ENCODE peak calls at places on chromosomes 6 and 20, in four cellular contexts. One of them, this sample, is unnamed.
A peak's percentile ranks its signal among the peaks of the same experiment; 100 is the strongest.

GRCh38 chr6:82957171-82957894 is 108.3 kb downstream of the UBE3D start:
- DNase-seq in bronchial epithelial cell: no peak
- DNase-seq in A549: no peak
- DNase-seq in ascending aorta: no peak
- DNase-seq in this sample: no peak

GRCh38 chr6:143100429-143100828 is 39.7 kb downstream of the AIG1 start:
- DNase-seq in A549: no peak
- DNase-seq in ascending aorta: no peak
- DNase-seq in bronchial epithelial cell: no peak
- DNase-seq in this sample: no peak

GRCh38 chr6:107082045-107082444 is 33.3 kb downstream of the BEND3 start:
- DNase-seq in bronchial epithelial cell: peak; percentile 76
- DNase-seq in ascending aorta: no peak
- DNase-seq in A549: peak; percentile 11
- DNase-seq in this sample: no peak

GRCh38 chr6:80321011-80321410 is 214.5 kb downstream of the BCKDHB start:
- DNase-seq in A549: no peak
- DNase-seq in bronchial epithelial cell: no peak
- DNase-seq in ascending aorta: no peak
- DNase-seq in this sample: no peak

GRCh38 chr6:34366639-34366921 is 25.9 kb downstream of the NUDT3 start:
- DNase-seq in A549: no peak
- DNase-seq in bronchial epithelial cell: no peak
- DNase-seq in ascending aorta: no peak
- DNase-seq in this sample: no peak

GRCh38 chr6:43405354-43405753 is 22.0 kb upstream of the ABCC10 start:
- DNase-seq in bronchial epithelial cell: peak; percentile 76
- DNase-seq in ascending aorta: no peak
- DNase-seq in A549: no peak
- DNase-seq in this sample: no peak

GRCh38 chr6:47247227-47247797 is 62.4 kb downstream of the TNFRSF21 start:
- DNase-seq in bronchial epithelial cell: peak; percentile 23
- DNase-seq in A549: no peak
- DNase-seq in ascending aorta: no peak
- DNase-seq in this sample: no peak

GRCh38 chr6:35728663-35729348 is 8.0 kb upstream of the ARMC12 start:
- DNase-seq in ascending aorta: peak; percentile 73
- DNase-seq in A549: no peak
- DNase-seq in bronchial epithelial cell: peak; percentile 59
- DNase-seq in this sample: no peak

GRCh38 chr6:6856538-6857523 is 250.9 kb upstream of the RREB1 start:
- DNase-seq in A549: peak; percentile 33
- DNase-seq in bronchial epithelial cell: peak; percentile 95
- DNase-seq in ascending aorta: peak; percentile 75
- DNase-seq in this sample: no peak

GRCh38 chr6:41159415-41160082 is 3.4 kb downstream of the TREM2 start:
- DNase-seq in ascending aorta: no peak
- DNase-seq in bronchial epithelial cell: peak; percentile 76
- DNase-seq in A549: no peak
- DNase-seq in this sample: no peak

GRCh38 chr6:11622156-11622555 is 84.6 kb downstream of the TMEM170B start:
- DNase-seq in bronchial epithelial cell: no peak
- DNase-seq in A549: no peak
- DNase-seq in ascending aorta: no peak
- DNase-seq in this sample: no peak

GRCh38 chr6:11616200-11616611 is 78.7 kb downstream of the TMEM170B start:
- DNase-seq in ascending aorta: no peak
- DNase-seq in bronchial epithelial cell: no peak
- DNase-seq in A549: no peak
- DNase-seq in this sample: no peak

GRCh38 chr6:11615214-11615602 is 77.7 kb downstream of the TMEM170B start:
- DNase-seq in ascending aorta: no peak
- DNase-seq in A549: no peak
- DNase-seq in bronchial epithelial cell: peak; percentile 67
- DNase-seq in this sample: no peak

GRCh38 chr6:11621119-11621518 is 83.6 kb downstream of the TMEM170B start:
- DNase-seq in bronchial epithelial cell: peak; percentile 12
- DNase-seq in ascending aorta: no peak
- DNase-seq in A549: no peak
- DNase-seq in this sample: no peak

GRCh38 chr6:11618533-11618932 is 81.0 kb downstream of the TMEM170B start:
- DNase-seq in bronchial epithelial cell: peak; percentile 33
- DNase-seq in A549: peak; percentile 46
- DNase-seq in ascending aorta: no peak
- DNase-seq in this sample: peak; percentile 27
- TF ChIP-seq CTCF in bronchial epithelial cell: peak; percentile 20
- TF ChIP-seq CTCF in A549: peak; percentile 28
- TF ChIP-seq CTCF in ascending aorta: no peak
- TF ChIP-seq CTCF in this sample: peak; percentile 46

GRCh38 chr6:52087498-52087999 is at the start of gene PKHD1:
- DNase-seq in ascending aorta: no peak
- DNase-seq in A549: no peak
- DNase-seq in bronchial epithelial cell: peak; percentile 54
- DNase-seq in this sample: no peak
- TF ChIP-seq CTCF in ascending aorta: no peak
- TF ChIP-seq CTCF in A549: peak; percentile 6
- TF ChIP-seq CTCF in bronchial epithelial cell: peak; percentile 58
- TF ChIP-seq CTCF in this sample: peak; percentile 40

GRCh38 chr6:16187185-16187584 is 51.2 kb upstream of the GMPR start:
- DNase-seq in A549: no peak
- DNase-seq in bronchial epithelial cell: no peak
- DNase-seq in ascending aorta: no peak
- DNase-seq in this sample: no peak
- TF ChIP-seq CTCF in A549: no peak
- TF ChIP-seq CTCF in bronchial epithelial cell: no peak
- TF ChIP-seq CTCF in ascending aorta: no peak
- TF ChIP-seq CTCF in this sample: no peak

GRCh38 chr6:17908831-17909230 is 78.6 kb downstream of the KIF13A start:
- DNase-seq in bronchial epithelial cell: peak; percentile 40
- DNase-seq in A549: peak; percentile 9
- DNase-seq in ascending aorta: no peak
- DNase-seq in this sample: no peak

GRCh38 chr6:17910178-17910577 is 77.3 kb downstream of the KIF13A start:
- DNase-seq in A549: no peak
- DNase-seq in bronchial epithelial cell: no peak
- DNase-seq in ascending aorta: no peak
- DNase-seq in this sample: no peak

GRCh38 chr6:17904491-17905120 is 82.8 kb downstream of the KIF13A start:
- DNase-seq in A549: no peak
- DNase-seq in bronchial epithelial cell: no peak
- DNase-seq in ascending aorta: no peak
- DNase-seq in this sample: no peak

GRCh38 chr6:17905611-17906592 is 81.5 kb downstream of the KIF13A start:
- DNase-seq in A549: peak; percentile 14
- DNase-seq in ascending aorta: no peak
- DNase-seq in bronchial epithelial cell: peak; percentile 78
- DNase-seq in this sample: no peak

DNA sequence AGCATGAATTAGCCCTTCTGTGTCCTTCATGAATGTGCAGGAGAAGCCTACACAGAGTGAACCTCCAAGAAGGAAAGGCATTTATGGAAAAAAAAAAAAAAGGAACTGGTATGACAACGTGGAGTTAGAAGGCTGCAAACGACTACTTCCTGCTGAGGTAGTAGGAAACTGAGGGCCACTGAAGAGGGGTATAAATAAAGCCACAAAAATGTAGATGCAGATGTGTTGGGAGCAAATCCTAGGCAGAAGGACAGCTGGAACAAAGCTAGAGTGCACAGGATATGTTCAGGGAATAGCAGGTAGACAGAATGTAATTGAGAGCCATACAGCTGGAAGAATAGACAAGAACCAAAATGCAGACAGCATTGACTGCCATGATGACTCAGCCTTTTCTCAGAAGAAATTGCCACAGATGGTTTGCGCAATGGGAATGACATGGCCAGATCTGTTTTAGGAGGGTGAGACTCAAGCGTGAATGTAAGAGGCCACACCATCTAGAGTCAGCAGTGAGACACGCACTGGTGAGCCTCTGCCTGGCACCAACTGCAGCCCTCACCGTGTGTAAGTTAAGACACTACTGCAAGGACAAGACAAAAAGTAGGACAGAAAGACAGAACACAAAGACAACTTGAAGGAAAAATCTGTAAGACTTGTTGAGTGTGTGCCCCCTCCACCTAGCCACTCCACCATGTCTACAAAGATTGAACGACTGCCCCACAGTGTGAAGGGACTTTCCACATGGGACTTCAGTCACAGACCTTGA is 79.8 kb downstream of the KIF13A start:
- DNase-seq in bronchial epithelial cell: peak; percentile 100
- DNase-seq in A549: peak; percentile 95
- DNase-seq in ascending aorta: peak; percentile 91
- DNase-seq in this sample: no peak
- TF ChIP-seq CTCF in bronchial epithelial cell: peak; percentile 48
- TF ChIP-seq CTCF in A549: peak; percentile 15
- TF ChIP-seq CTCF in ascending aorta: no peak
- TF ChIP-seq CTCF in this sample: no peak

GRCh38 chr6:113995632-113996031 is 24.7 kb upstream of the HDAC2 start:
- DNase-seq in A549: peak; percentile 58
- DNase-seq in ascending aorta: peak; percentile 82
- DNase-seq in bronchial epithelial cell: peak; percentile 37
- DNase-seq in this sample: no peak
- TF ChIP-seq CTCF in A549: no peak
- TF ChIP-seq CTCF in ascending aorta: no peak
- TF ChIP-seq CTCF in bronchial epithelial cell: no peak
- TF ChIP-seq CTCF in this sample: no peak

GRCh38 chr20:14333734-14334133 is 3.7 kb downstream of the FLRT3 start:
- DNase-seq in ascending aorta: no peak
- DNase-seq in A549: no peak
- DNase-seq in bronchial epithelial cell: no peak
- DNase-seq in this sample: no peak

GRCh38 chr20:14336667-14337066 is 745 bp downstream of the FLRT3 start:
- DNase-seq in A549: peak; percentile 68
- DNase-seq in bronchial epithelial cell: no peak
- DNase-seq in ascending aorta: no peak
- DNase-seq in this sample: no peak

GRCh38 chr20:14334306-14334930 is 3.0 kb downstream of the FLRT3 start:
- DNase-seq in bronchial epithelial cell: peak; percentile 72
- DNase-seq in A549: peak; percentile 71
- DNase-seq in ascending aorta: no peak
- DNase-seq in this sample: peak; percentile 30

GRCh38 chr20:14335122-14335521 is 2.3 kb downstream of the FLRT3 start:
- DNase-seq in A549: no peak
- DNase-seq in ascending aorta: no peak
- DNase-seq in bronchial epithelial cell: no peak
- DNase-seq in this sample: no peak

DNA sequence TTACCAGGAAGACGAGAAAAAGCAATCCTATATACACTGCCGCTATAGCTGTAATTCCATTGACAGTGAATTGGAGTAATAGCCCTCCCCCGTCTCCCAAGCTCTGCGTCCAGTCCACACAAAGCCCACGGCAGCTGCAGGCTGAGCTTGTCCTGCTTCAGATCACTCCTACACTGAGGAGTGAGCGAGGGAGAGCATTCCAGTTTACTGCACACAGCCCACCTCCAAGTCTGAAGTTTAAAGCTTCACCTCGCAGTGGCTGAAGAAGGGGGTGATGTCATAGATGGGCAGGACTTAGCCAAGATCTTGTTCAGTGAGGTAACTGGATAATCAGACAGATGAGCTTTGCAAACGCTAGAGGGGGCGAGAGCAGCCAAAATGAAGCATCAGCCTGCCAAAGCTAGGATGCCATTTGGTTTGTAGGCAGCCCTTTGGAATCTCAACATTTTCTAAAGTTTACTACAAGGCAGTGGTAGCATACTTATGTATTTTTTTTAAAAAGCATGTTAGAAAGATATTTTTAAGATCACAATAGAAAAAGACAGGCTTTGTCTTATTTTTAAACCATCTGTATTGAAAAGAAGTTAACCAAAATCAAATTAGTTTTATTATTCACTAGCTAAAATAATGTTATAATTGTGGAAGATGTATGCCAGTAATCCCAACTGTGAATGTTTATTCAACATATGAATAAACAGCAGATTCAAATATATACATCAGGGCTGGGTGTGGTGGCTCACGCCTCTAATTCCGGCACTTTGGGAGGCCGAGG is at the start of gene FLRT3:
- DNase-seq in A549: peak; percentile 97
- DNase-seq in bronchial epithelial cell: peak; percentile 99
- DNase-seq in ascending aorta: peak; percentile 77
- DNase-seq in this sample: peak; percentile 76
- TF ChIP-seq CTCF in A549: peak; percentile 94
- TF ChIP-seq CTCF in bronchial epithelial cell: peak; percentile 80
- TF ChIP-seq CTCF in ascending aorta: peak; percentile 27
- TF ChIP-seq CTCF in this sample: peak; percentile 50

This sample was measured in endothelial cell.